ENCODE peak calls at places on chromosomes 13 and 19, in four cellular contexts. V is sigmoid colon; S is effector memory CD4-positive, alpha-beta T cell; G is RPMI7951. X is an unnamed sample.

GRCh38 chr19:42420055-42420544 is 7.1 kb downstream of the LIPE start:
- DNase-seq in G (peak; percentile 43), S (peak; percentile 65), V (peak; percentile 58), X (peak; percentile 73)

GRCh38 chr13:76637651-76638111 is 248.5 kb downstream of the KCTD12 start:
- DNase-seq in S (no peak), V (no peak), G (peak; percentile 57), X (no peak)

GRCh38 chr19:58277748-58278147 is 1.0 kb upstream of the ZNF8 start:
- DNase-seq in G (no peak), S (no peak), V (no peak), X (no peak)

GRCh38 chr19:3275583-3276340 is 51.3 kb downstream of the CELF5 start:
- DNase-seq in G (peak; percentile 66), V (no peak), S (peak; percentile 88), X (peak; percentile 87)

GRCh38 chr13:105957769-105958438 is 577.6 kb downstream of the EFNB2 start:
- DNase-seq in S (no peak), V (no peak), G (no peak), X (no peak)

GRCh38 chr13:46032341-46032740 is 20.2 kb downstream of the ZC3H13 start:
- DNase-seq in G (no peak), S (no peak), V (no peak), X (no peak)

GRCh38 chr19:30492581-30492980 is 120.4 kb downstream of the ZNF536 start:
- DNase-seq in G (no peak), S (no peak), V (no peak), X (no peak)

GRCh38 chr19:49978324-49978723 is 17.4 kb upstream of the SIGLEC11 start:
- DNase-seq in S (no peak), G (no peak), V (no peak), X (no peak)

GRCh38 chr13:101415358-101416174 is 742 bp downstream of the NALCN start:
- DNase-seq in G (no peak), S (no peak), V (no peak), X (no peak)

GRCh38 chr13:44818428-44818827 is 170.8 kb downstream of the NUFIP1 start:
- DNase-seq in S (no peak), V (no peak), G (peak; percentile 37), X (no peak)

GRCh38 chr19:5823579-5824281 is 15.8 kb downstream of the FUT6 start:
- DNase-seq in G (peak; percentile 22), V (no peak), S (no peak), X (no peak)

GRCh38 chr13:30806784-30807183 is 71.4 kb downstream of the ALOX5AP start:
- DNase-seq in S (no peak), V (no peak), G (peak; percentile 87), X (no peak)

GRCh38 chr13:30997697-30998547 is 65.5 kb downstream of the TEX26 start:
- DNase-seq in V (no peak), G (no peak), S (no peak), X (no peak)

GRCh38 chr19:39746836-39747529 is 9.2 kb upstream of the CLC start:
- DNase-seq in S (no peak), V (no peak), G (no peak), X (no peak)

GRCh38 chr13:38391341-38391740 is 41.7 kb downstream of the UFM1 start:
- DNase-seq in V (no peak), S (no peak), G (no peak), X (no peak)

GRCh38 chr19:41569481-41570150 is 6.3 kb upstream of the CEACAM21 start:
- DNase-seq in V (no peak), S (no peak), G (no peak), X (no peak)

X was measured in effector memory CD8-positive, alpha-beta T cell.